ENCODE peak calls at places on chromosomes 6 and 20, in four cellular contexts. A is HepG2, G is K562, P is H1. U is an unnamed sample.
A peak's percentile ranks its signal among the peaks of the same experiment; 100 is the strongest.

GRCh38 chr6:19121516-19121915 is 715.7 kb upstream of the ID4 start:
- DNase-seq in A (no peak), G (no peak), P (no peak), U (no peak)

GRCh38 chr6:31945154-31945506 is 765 bp upstream of the CFB start:
- DNase-seq in A (no peak), G (no peak), P (no peak), U (no peak)

GRCh38 chr20:19706463-19706862 is 51.6 kb upstream of the RIN2 start:
- DNase-seq in A (no peak), G (no peak), P (no peak), U (no peak)

GRCh38 chr6:51167468-51167867 is 348.8 kb downstream of the TFAP2B start:
- DNase-seq in A (no peak), G (peak; percentile 72), P (no peak), U (no peak)

GRCh38 chr6:8240316-8240715 is 138.0 kb upstream of the EEF1E1 start:
- DNase-seq in A (no peak), G (no peak), P (no peak), U (no peak)

GRCh38 chr6:31541059-31541657 is 645 bp downstream of the DDX39B start:
- DNase-seq in A (peak; percentile 63), G (peak; percentile 79), P (no peak), U (no peak)

GRCh38 chr6:149446791-149447376 is 37.9 kb downstream of the ZC3H12D start:
- DNase-seq in A (no peak), G (no peak), P (no peak), U (no peak)

GRCh38 chr20:40562031-40562430 is 127.0 kb downstream of the MAFB start:
- DNase-seq in A (no peak), G (peak; percentile 36), P (no peak), U (no peak)

GRCh38 chr6:83707829-83708545 is 914 bp downstream of the SNAP91 start:
- DNase-seq in A (no peak), G (no peak), P (peak; percentile 9), U (peak; percentile 5)

GRCh38 chr20:39394461-39394860 is 432.3 kb downstream of the DHX35 start:
- DNase-seq in A (no peak), G (no peak), P (no peak), U (no peak)

GRCh38 chr6:152598421-152598820 is 38.7 kb downstream of the SYNE1 start:
- DNase-seq in A (no peak), G (no peak), P (no peak), U (no peak)

GRCh38 chr6:117976030-117976651 is 69.1 kb downstream of the SLC35F1 start:
- DNase-seq in A (peak; percentile 61), G (peak; percentile 20), P (no peak), U (peak; percentile 48)

GRCh38 chr6:137157601-137158000 is 15.8 kb downstream of the IL22RA2 start:
- DNase-seq in A (no peak), G (peak; percentile 36), P (no peak), U (peak; percentile 45)

GRCh38 chr20:50815162-50815989 is 20.5 kb downstream of the BCAS4 start:
- DNase-seq in A (no peak), G (no peak), P (no peak), U (no peak)

GRCh38 chr6:140774080-140774505 is 1358.6 kb upstream of the GJE1 start:
- DNase-seq in A (no peak), G (no peak), P (no peak), U (peak; percentile 82)

GRCh38 chr6:166341464-166341863 is 881 bp downstream of the SFT2D1 start:
- DNase-seq in A (no peak), G (no peak), P (no peak), U (no peak)

GRCh38 chr6:52815167-52816092 is 11.8 kb upstream of the GSTA1 start:
- DNase-seq in A (peak; percentile 91), G (peak; percentile 66), P (peak; percentile 34), U (peak; percentile 14)

GRCh38 chr20:61014486-61014885 is 237.6 kb upstream of the CDH4 start:
- DNase-seq in A (no peak), G (no peak), P (no peak), U (no peak)

GRCh38 chr6:109690373-109690739 is 646 bp downstream of the AK9 start:
- DNase-seq in A (peak; percentile 15), G (peak; percentile 32), P (peak; percentile 47), U (no peak)

GRCh38 chr20:41142914-41143313 is 5.6 kb downstream of the PLCG1 start:
- DNase-seq in A (no peak), G (no peak), P (no peak), U (no peak)

GRCh38 chr6:3356056-3356823 is 97.5 kb downstream of the PSMG4 start:
- DNase-seq in A (peak; percentile 65), G (peak; percentile 94), P (peak; percentile 43), U (peak; percentile 75)
- TF ChIP-seq POLR2AphosphoS5 in A (peak; percentile 17), G (no peak), P (no peak), U (no peak)

GRCh38 chr6:139392834-139393233 is 18.4 kb upstream of the CITED2 start:
- DNase-seq in A (no peak), G (no peak), P (no peak), U (no peak)
- H2AFZ ChIP-seq in A (no peak overlapping the region), G (peak overlapping the region; percentile 37), P (no peak overlapping the region), U (no peak overlapping the region)

DNA sequence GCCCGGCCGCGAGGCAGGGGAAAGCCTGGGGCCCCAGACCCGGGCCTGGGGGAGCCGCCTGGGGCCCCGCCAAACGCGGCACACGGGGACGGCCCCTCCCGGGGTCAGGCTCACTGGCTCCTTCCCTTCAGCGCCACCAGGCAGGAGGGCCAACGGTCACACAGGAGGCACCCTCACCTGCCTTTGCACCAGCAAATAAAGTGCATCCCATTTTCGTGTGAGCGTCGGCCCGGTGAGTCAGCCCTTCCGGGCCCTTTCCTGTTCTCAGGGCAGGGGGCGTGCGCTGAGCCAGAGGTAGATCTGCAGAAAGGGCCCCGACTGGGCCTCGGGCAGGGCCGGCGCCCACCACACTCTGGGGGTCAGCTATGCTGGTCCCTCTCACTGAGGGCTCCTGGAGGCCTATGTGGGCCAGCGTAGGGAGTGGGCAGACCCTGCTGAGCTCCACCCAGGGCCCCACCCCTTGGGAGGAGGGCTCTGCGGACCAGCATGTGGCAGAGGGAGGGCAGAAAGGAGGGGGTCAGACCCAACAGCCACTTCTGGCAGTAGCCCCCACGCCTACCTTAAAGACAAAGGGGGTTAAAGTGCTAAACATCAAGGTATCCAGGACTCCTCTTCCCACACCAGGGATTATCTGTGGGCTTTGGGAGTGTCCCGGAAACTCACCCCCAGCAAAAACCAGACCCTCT is 931 bp upstream of the UCKL1 start:
- DNase-seq in A (peak; percentile 85), G (peak; percentile 86), P (peak; percentile 73), U (peak; percentile 69)
- TF ChIP-seq JUN in A (peak; percentile 56), G (no peak), P (no peak), U (no peak)

DNA sequence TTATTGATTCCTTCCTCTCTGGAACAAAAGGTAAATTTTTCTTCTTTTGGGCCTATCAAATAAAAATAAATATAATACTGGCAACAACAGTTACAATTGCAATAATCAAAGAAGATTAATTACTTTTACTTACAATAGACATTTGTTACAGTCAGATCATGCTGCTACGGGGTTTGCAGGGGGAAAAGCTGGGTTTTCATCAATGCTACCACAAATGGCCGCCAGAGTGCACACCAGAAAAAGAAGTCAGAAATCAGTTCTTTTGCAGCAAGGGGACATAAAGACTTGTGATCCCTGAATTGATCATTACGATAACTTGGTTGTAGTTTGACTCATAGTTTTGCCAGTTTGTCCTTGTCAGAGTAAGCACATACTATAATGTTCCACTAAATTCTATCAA is 714.5 kb upstream of the EYS start:
- DNase-seq in A (peak; percentile 16), G (no peak), P (no peak), U (no peak)
- TF ChIP-seq POLR2AphosphoS5 in A (no peak), G (no peak), P (no peak), U (no peak)

GRCh38 chr6:121657972-121658371 is 222.5 kb downstream of the GJA1 start:
- DNase-seq in A (no peak), G (no peak), P (no peak), U (peak; percentile 65)

GRCh38 chr6:121664199-121664598 is 228.8 kb downstream of the GJA1 start:
- DNase-seq in A (no peak), G (no peak), P (no peak), U (no peak)

GRCh38 chr6:121663292-121663691 is 227.8 kb downstream of the GJA1 start:
- DNase-seq in A (no peak), G (no peak), P (no peak), U (no peak)

GRCh38 chr6:121660277-121660676 is 224.8 kb downstream of the GJA1 start:
- DNase-seq in A (no peak), G (no peak), P (no peak), U (no peak)
- H2AFZ ChIP-seq in A (no peak overlapping the region), G (no peak overlapping the region), P (peak overlapping the region; percentile 93), U (no peak overlapping the region)

DNA sequence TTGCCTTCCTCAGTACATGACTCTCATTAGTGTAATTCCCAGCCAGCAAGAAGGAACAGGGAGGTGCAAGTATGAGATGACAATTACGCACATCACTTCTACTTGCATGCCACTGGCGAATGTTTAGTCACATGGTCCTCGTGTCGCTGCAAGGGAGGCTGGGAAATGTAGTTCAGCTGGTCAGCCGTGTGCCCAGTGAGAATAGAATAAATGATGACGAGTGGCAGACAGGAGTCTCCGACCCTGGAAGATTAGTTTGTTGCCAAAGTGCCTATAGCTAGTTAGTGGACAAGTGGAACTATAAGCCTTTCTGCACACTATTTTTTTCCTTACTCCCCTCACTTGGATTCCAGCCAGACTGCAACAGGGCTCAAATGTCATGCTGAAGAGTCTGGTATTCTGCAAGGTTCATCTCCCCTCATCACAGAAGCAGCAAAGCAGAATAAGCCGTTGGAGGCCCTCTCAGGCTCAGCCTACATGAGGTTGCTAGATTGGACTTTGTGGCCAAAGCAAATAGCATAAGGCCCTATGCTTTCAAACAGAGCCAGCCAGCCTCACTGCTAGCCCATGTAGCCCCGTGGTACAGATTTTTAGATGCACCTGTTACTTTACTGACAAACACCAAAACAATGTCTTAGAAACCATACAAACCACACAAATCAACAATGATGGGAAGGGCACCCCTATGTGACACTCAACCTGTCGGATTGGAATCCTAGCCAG is 9.7 kb downstream of the LINC00237 start:
- DNase-seq in A (peak; percentile 73), G (peak; percentile 31), P (no peak), U (peak; percentile 20)
- TF ChIP-seq JUN in A (no peak), G (no peak), P (no peak), U (no peak)